ENCODE peak calls at places on chromosome 13, in seven cellular contexts. One of them, this sample, is unnamed.

GRCh38 chr13:39132286-39132685 is 94.0 kb downstream of the NHLRC3 start:
- DNase-seq in aorta: no peak
- DNase-seq in tibial nerve: no peak
- DNase-seq in uterus: no peak
- DNase-seq in psoas muscle: no peak
- DNase-seq in sigmoid colon: no peak
- DNase-seq in RWPE2: no peak
- DNase-seq in this sample: no peak

GRCh38 chr13:76812971-76813691 is 73.1 kb downstream of the KCTD12 start:
- DNase-seq in RWPE2: no peak
- DNase-seq in aorta: peak; percentile 81
- DNase-seq in uterus: peak; percentile 30
- DNase-seq in sigmoid colon: no peak
- DNase-seq in psoas muscle: peak; percentile 65
- DNase-seq in tibial nerve: peak; percentile 48
- DNase-seq in this sample: peak; percentile 83

GRCh38 chr13:99382428-99383133 is 75.4 kb upstream of the GPR183 start:
- DNase-seq in sigmoid colon: peak; percentile 50
- DNase-seq in RWPE2: no peak
- DNase-seq in uterus: no peak
- DNase-seq in aorta: no peak
- DNase-seq in tibial nerve: no peak
- DNase-seq in psoas muscle: no peak
- DNase-seq in this sample: no peak

GRCh38 chr13:75687145-75687763 is 51.1 kb downstream of the LMO7 start:
- DNase-seq in psoas muscle: no peak
- DNase-seq in sigmoid colon: no peak
- DNase-seq in RWPE2: no peak
- DNase-seq in tibial nerve: no peak
- DNase-seq in aorta: no peak
- DNase-seq in uterus: no peak
- DNase-seq in this sample: no peak

GRCh38 chr13:75647126-75647784 is 11.1 kb downstream of the LMO7 start:
- DNase-seq in aorta: no peak
- DNase-seq in tibial nerve: no peak
- DNase-seq in RWPE2: no peak
- DNase-seq in psoas muscle: no peak
- DNase-seq in uterus: no peak
- DNase-seq in sigmoid colon: no peak
- DNase-seq in this sample: no peak

GRCh38 chr13:43783820-43784219 is 3.0 kb downstream of the ENOX1 start:
- DNase-seq in tibial nerve: no peak
- DNase-seq in psoas muscle: no peak
- DNase-seq in RWPE2: no peak
- DNase-seq in aorta: no peak
- DNase-seq in uterus: no peak
- DNase-seq in sigmoid colon: no peak
- DNase-seq in this sample: no peak

GRCh38 chr13:75787249-75787940 is 151.3 kb downstream of the LMO7 start:
- DNase-seq in psoas muscle: no peak
- DNase-seq in uterus: no peak
- DNase-seq in sigmoid colon: no peak
- DNase-seq in aorta: no peak
- DNase-seq in tibial nerve: no peak
- DNase-seq in RWPE2: no peak
- DNase-seq in this sample: no peak

GRCh38 chr13:41864658-41865057 is 96.3 kb downstream of the VWA8 start:
- DNase-seq in uterus: no peak
- DNase-seq in tibial nerve: no peak
- DNase-seq in aorta: no peak
- DNase-seq in RWPE2: no peak
- DNase-seq in sigmoid colon: no peak
- DNase-seq in psoas muscle: no peak
- DNase-seq in this sample: no peak

GRCh38 chr13:25501231-25501630 is 129.5 kb downstream of the ATP8A2 start:
- DNase-seq in tibial nerve: no peak
- DNase-seq in psoas muscle: no peak
- DNase-seq in aorta: no peak
- DNase-seq in uterus: no peak
- DNase-seq in sigmoid colon: no peak
- DNase-seq in RWPE2: no peak
- DNase-seq in this sample: no peak
- H3K4me1 ChIP-seq in tibial nerve: no peaks in the 10 kb centered on the region
- H3K4me1 ChIP-seq in psoas muscle: no peaks in the 10 kb centered on the region
- H3K4me1 ChIP-seq in aorta: no peaks in the 10 kb centered on the region
- H3K4me1 ChIP-seq in uterus: no peaks in the 10 kb centered on the region
- H3K4me1 ChIP-seq in sigmoid colon: no peaks in the 10 kb centered on the region
- H3K4me1 ChIP-seq in RWPE2: no peaks in the 10 kb centered on the region
- H3K4me1 ChIP-seq in this sample: no peaks in the 10 kb centered on the region

GRCh38 chr13:51919531-51919930 is 57.8 kb downstream of the CCDC70 start:
- DNase-seq in tibial nerve: no peak
- DNase-seq in aorta: no peak
- DNase-seq in uterus: no peak
- DNase-seq in sigmoid colon: no peak
- DNase-seq in RWPE2: no peak
- DNase-seq in psoas muscle: no peak
- DNase-seq in this sample: no peak

GRCh38 chr13:51921790-51922740 is 60.3 kb downstream of the CCDC70 start:
- DNase-seq in RWPE2: no peak
- DNase-seq in tibial nerve: no peak
- DNase-seq in sigmoid colon: no peak
- DNase-seq in aorta: no peak
- DNase-seq in uterus: no peak
- DNase-seq in psoas muscle: no peak
- DNase-seq in this sample: no peak

GRCh38 chr13:51920267-51920666 is 58.5 kb downstream of the CCDC70 start:
- DNase-seq in RWPE2: no peak
- DNase-seq in tibial nerve: no peak
- DNase-seq in aorta: no peak
- DNase-seq in sigmoid colon: no peak
- DNase-seq in uterus: no peak
- DNase-seq in psoas muscle: no peak
- DNase-seq in this sample: peak; percentile 26

GRCh38 chr13:51922771-51923480 is 61.2 kb downstream of the CCDC70 start:
- DNase-seq in aorta: no peak
- DNase-seq in uterus: no peak
- DNase-seq in RWPE2: no peak
- DNase-seq in psoas muscle: no peak
- DNase-seq in sigmoid colon: no peak
- DNase-seq in tibial nerve: no peak
- DNase-seq in this sample: no peak

GRCh38 chr13:51920786-51921185 is 59.0 kb downstream of the CCDC70 start:
- DNase-seq in psoas muscle: no peak
- DNase-seq in sigmoid colon: no peak
- DNase-seq in tibial nerve: no peak
- DNase-seq in aorta: no peak
- DNase-seq in uterus: no peak
- DNase-seq in RWPE2: no peak
- DNase-seq in this sample: peak; percentile 38
- H3K27ac ChIP-seq in psoas muscle: no peak overlapping the region
- H3K27ac ChIP-seq in sigmoid colon: no peak overlapping the region
- H3K27ac ChIP-seq in tibial nerve: no peak overlapping the region
- H3K27ac ChIP-seq in aorta: no peak overlapping the region
- H3K27ac ChIP-seq in uterus: no peak overlapping the region
- H3K27ac ChIP-seq in RWPE2: no peak overlapping the region
- H3K27ac ChIP-seq in this sample: no peak overlapping the region

GRCh38 chr13:21040120-21040834 is 21.1 kb downstream of the LATS2 start:
- DNase-seq in aorta: no peak
- DNase-seq in RWPE2: no peak
- DNase-seq in tibial nerve: no peak
- DNase-seq in psoas muscle: no peak
- DNase-seq in uterus: no peak
- DNase-seq in sigmoid colon: peak; percentile 60
- DNase-seq in this sample: no peak
- H3K4me1 ChIP-seq in aorta: no peaks in the 10 kb centered on the region
- H3K4me1 ChIP-seq in RWPE2: no peaks in the 10 kb centered on the region
- H3K4me1 ChIP-seq in tibial nerve: no peaks in the 10 kb centered on the region
- H3K4me1 ChIP-seq in psoas muscle: peaks cover 67% of the 10 kb centered on the region
- H3K4me1 ChIP-seq in uterus: peaks cover 18% of the 10 kb centered on the region
- H3K4me1 ChIP-seq in sigmoid colon: no peaks in the 10 kb centered on the region
- H3K4me1 ChIP-seq in this sample: peaks cover 12% of the 10 kb centered on the region

GRCh38 chr13:112671359-112671758 is 18.5 kb upstream of the ATP11A start:
- DNase-seq in psoas muscle: no peak
- DNase-seq in tibial nerve: no peak
- DNase-seq in RWPE2: no peak
- DNase-seq in uterus: peak; percentile 6
- DNase-seq in sigmoid colon: peak; percentile 24
- DNase-seq in aorta: no peak
- DNase-seq in this sample: peak; percentile 54

GRCh38 chr13:112674412-112675383 is 15.1 kb upstream of the ATP11A start:
- DNase-seq in tibial nerve: no peak
- DNase-seq in RWPE2: no peak
- DNase-seq in psoas muscle: no peak
- DNase-seq in uterus: no peak
- DNase-seq in sigmoid colon: no peak
- DNase-seq in aorta: no peak
- DNase-seq in this sample: peak; percentile 64

GRCh38 chr13:112670864-112671263 is 19.0 kb upstream of the ATP11A start:
- DNase-seq in RWPE2: no peak
- DNase-seq in uterus: peak; percentile 7
- DNase-seq in sigmoid colon: peak; percentile 45
- DNase-seq in psoas muscle: no peak
- DNase-seq in tibial nerve: no peak
- DNase-seq in aorta: no peak
- DNase-seq in this sample: peak; percentile 40

GRCh38 chr13:112670118-112670517 is 19.7 kb upstream of the ATP11A start:
- DNase-seq in tibial nerve: no peak
- DNase-seq in sigmoid colon: peak; percentile 48
- DNase-seq in psoas muscle: no peak
- DNase-seq in aorta: no peak
- DNase-seq in RWPE2: no peak
- DNase-seq in uterus: no peak
- DNase-seq in this sample: no peak

DNA sequence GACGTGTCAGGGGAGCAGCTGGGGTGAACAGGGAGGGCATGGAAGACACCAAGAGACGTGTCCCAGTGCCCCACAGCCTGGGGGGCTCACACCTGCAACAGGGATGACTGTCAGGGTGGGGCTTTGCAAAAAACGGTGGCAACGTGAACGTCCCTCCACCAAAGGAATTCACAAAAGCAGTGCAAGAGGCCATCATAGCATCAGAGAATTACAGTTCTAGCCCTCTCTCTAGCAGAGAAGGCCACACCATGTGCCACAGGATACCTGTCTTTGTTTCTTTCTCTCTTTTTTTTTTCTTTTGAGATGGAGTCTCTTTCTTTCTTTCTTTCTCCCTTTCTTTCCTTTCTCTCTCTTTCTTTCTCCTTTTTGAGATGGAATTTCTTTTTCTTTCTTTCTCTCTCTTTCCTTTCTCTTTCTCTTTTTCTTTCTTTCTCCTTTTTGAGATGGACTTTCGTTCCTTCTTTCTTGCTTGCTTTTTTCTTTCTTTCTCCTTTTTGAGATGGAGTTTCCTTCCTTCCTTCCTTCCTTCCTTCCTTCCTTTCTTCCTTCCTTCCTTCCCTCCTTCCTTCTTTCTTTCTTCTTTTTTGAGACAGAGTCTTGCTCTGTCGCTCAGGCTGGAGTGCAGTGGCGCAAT is 17.1 kb upstream of the ATP11A start:
- DNase-seq in tibial nerve: no peak
- DNase-seq in uterus: no peak
- DNase-seq in psoas muscle: no peak
- DNase-seq in sigmoid colon: no peak
- DNase-seq in aorta: no peak
- DNase-seq in RWPE2: no peak
- DNase-seq in this sample: peak; percentile 50
- H3K27ac ChIP-seq in tibial nerve: no peak overlapping the region
- H3K27ac ChIP-seq in uterus: no peak overlapping the region
- H3K27ac ChIP-seq in psoas muscle: no peak overlapping the region
- H3K27ac ChIP-seq in sigmoid colon: no peak overlapping the region
- H3K27ac ChIP-seq in aorta: no peak overlapping the region
- H3K27ac ChIP-seq in RWPE2: no peak overlapping the region
- H3K27ac ChIP-seq in this sample: no peak overlapping the region

GRCh38 chr13:50426932-50427331 is 411.7 kb downstream of the KCNRG start:
- DNase-seq in psoas muscle: no peak
- DNase-seq in aorta: no peak
- DNase-seq in uterus: no peak
- DNase-seq in RWPE2: no peak
- DNase-seq in tibial nerve: no peak
- DNase-seq in sigmoid colon: no peak
- DNase-seq in this sample: no peak
- H3K4me1 ChIP-seq in psoas muscle: peaks cover 57% of the 10 kb centered on the region
- H3K4me1 ChIP-seq in aorta: no peaks in the 10 kb centered on the region
- H3K4me1 ChIP-seq in uterus: no peaks in the 10 kb centered on the region
- H3K4me1 ChIP-seq in RWPE2: peaks cover 6% of the 10 kb centered on the region
- H3K4me1 ChIP-seq in tibial nerve: no peaks in the 10 kb centered on the region
- H3K4me1 ChIP-seq in sigmoid colon: no peaks in the 10 kb centered on the region
- H3K4me1 ChIP-seq in this sample: peaks cover 12% of the 10 kb centered on the region

GRCh38 chr13:111361046-111361872 is 40.8 kb downstream of the TEX29 start:
- DNase-seq in aorta: no peak
- DNase-seq in sigmoid colon: no peak
- DNase-seq in uterus: no peak
- DNase-seq in psoas muscle: no peak
- DNase-seq in RWPE2: no peak
- DNase-seq in tibial nerve: no peak
- DNase-seq in this sample: no peak

GRCh38 chr13:111360452-111360851 is 40.0 kb downstream of the TEX29 start:
- DNase-seq in tibial nerve: no peak
- DNase-seq in aorta: no peak
- DNase-seq in RWPE2: no peak
- DNase-seq in uterus: no peak
- DNase-seq in sigmoid colon: no peak
- DNase-seq in psoas muscle: no peak
- DNase-seq in this sample: no peak

GRCh38 chr13:111361873-111362648 is 41.6 kb downstream of the TEX29 start:
- DNase-seq in aorta: no peak
- DNase-seq in RWPE2: no peak
- DNase-seq in sigmoid colon: no peak
- DNase-seq in psoas muscle: no peak
- DNase-seq in uterus: no peak
- DNase-seq in tibial nerve: no peak
- DNase-seq in this sample: no peak

GRCh38 chr13:111359237-111359915 is 38.9 kb downstream of the TEX29 start:
- DNase-seq in uterus: no peak
- DNase-seq in tibial nerve: no peak
- DNase-seq in psoas muscle: no peak
- DNase-seq in sigmoid colon: no peak
- DNase-seq in aorta: no peak
- DNase-seq in RWPE2: no peak
- DNase-seq in this sample: no peak

GRCh38 chr13:111359930-111360329 is 39.5 kb downstream of the TEX29 start:
- DNase-seq in RWPE2: no peak
- DNase-seq in tibial nerve: no peak
- DNase-seq in aorta: no peak
- DNase-seq in sigmoid colon: no peak
- DNase-seq in uterus: no peak
- DNase-seq in psoas muscle: no peak
- DNase-seq in this sample: no peak
- H3K27ac ChIP-seq in RWPE2: no peak overlapping the region
- H3K27ac ChIP-seq in tibial nerve: no peak overlapping the region
- H3K27ac ChIP-seq in aorta: no peak overlapping the region
- H3K27ac ChIP-seq in sigmoid colon: no peak overlapping the region
- H3K27ac ChIP-seq in uterus: no peak overlapping the region
- H3K27ac ChIP-seq in psoas muscle: no peak overlapping the region
- H3K27ac ChIP-seq in this sample: no peak overlapping the region

This sample was measured in suprapubic skin.